ENCODE peak calls at places on chromosomes 16 and 17, in four cellular contexts. S is CD8-positive, alpha-beta T cell; T is activated CD8-positive, alpha-beta memory T cell treated with anti-CD3 and anti-CD28 coated beads for 48 hours; A is HTR-8/SVneo. D is an unnamed sample.

GRCh38 chr17:40621558-40621957 is 26.1 kb downstream of the SMARCE1 start:
- DNase-seq in T (no peak), S (no peak), A (no peak), D (no peak)

GRCh38 chr17:72545756-72546155 is 424.9 kb downstream of the SOX9 start:
- DNase-seq in S (no peak), A (no peak), T (no peak), D (no peak)

GRCh38 chr17:5000237-5000639 is 2.5 kb downstream of the KIF1C start:
- DNase-seq in S (no peak), T (no peak), A (no peak), D (no peak)

GRCh38 chr17:19347323-19348080 is 15.0 kb downstream of the B9D1 start:
- DNase-seq in A (no peak), S (no peak), T (no peak), D (no peak)

GRCh38 chr17:61065263-61065773 is 334.3 kb upstream of the TBX2 start:
- DNase-seq in A (peak; percentile 38), T (no peak), S (no peak), D (no peak)

GRCh38 chr17:49971848-49972485 is 3.0 kb downstream of the DLX4 start:
- DNase-seq in A (no peak), S (no peak), T (no peak), D (no peak)

GRCh38 chr16:76668207-76668725 is 391.1 kb downstream of the CNTNAP4 start:
- DNase-seq in T (no peak), S (no peak), A (no peak), D (no peak)

GRCh38 chr17:50682938-50683337 is 24.8 kb downstream of the ANKRD40 start:
- DNase-seq in S (no peak), T (no peak), A (no peak), D (no peak)

GRCh38 chr17:20706752-20707372 is 127.3 kb downstream of the CDRT15L2 start:
- DNase-seq in T (no peak), S (no peak), A (peak; percentile 12), D (no peak)

GRCh38 chr16:69476920-69477418 is 52.5 kb downstream of the CYB5B start:
- DNase-seq in T (no peak), A (peak; percentile 80), S (peak; percentile 13), D (no peak)

GRCh38 chr17:16104189-16104588 is 104.6 kb downstream of the TTC19 start:
- DNase-seq in S (no peak), A (no peak), T (no peak), D (no peak)

GRCh38 chr16:48295493-48296281 is 48.3 kb upstream of the ABCC11 start:
- DNase-seq in S (no peak), T (no peak), A (no peak), D (no peak)

GRCh38 chr17:34412965-34413441 is 50.0 kb upstream of the CCL1 start:
- DNase-seq in S (no peak), T (no peak), A (no peak), D (no peak)

GRCh38 chr16:30142672-30143346 is 19.8 kb upstream of the MAPK3 start:
- DNase-seq in T (no peak), S (peak; percentile 52), A (no peak), D (peak; percentile 34)

GRCh38 chr17:1365445-1366039 is 34.5 kb downstream of the YWHAE start:
- DNase-seq in T (no peak), S (peak; percentile 66), A (peak; percentile 74), D (peak; percentile 80)

D was measured in B cell.